ENCODE peak calls at places on chromosome 16, in six cellular contexts. L is KBM-7; F is PC-3; J is T-helper 1 cell; U is T1000; V is activated naive CD4-positive, alpha-beta T cell treated with anti-CD3 and anti-CD28 coated beads for 36 hours. H is an unnamed sample.

GRCh38 chr16:49959552-49960277 is 65.3 kb upstream of the CNEP1R1 start:
- DNase-seq in J (no peak), U (no peak), L (no peak), F (no peak), V (no peak), H (no peak)

GRCh38 chr16:86038923-86039310 is 140.0 kb downstream of the IRF8 start:
- DNase-seq in F (no peak), J (no peak), U (no peak), V (no peak), L (no peak), H (no peak)

GRCh38 chr16:4064950-4065352 is 51.3 kb downstream of the ADCY9 start:
- DNase-seq in V (peak; percentile 63), J (no peak), F (no peak), L (no peak), U (no peak), H (no peak)

GRCh38 chr16:83404261-83404660 is 403.5 kb upstream of the HSBP1 start:
- DNase-seq in J (no peak), V (no peak), U (no peak), F (no peak), L (no peak), H (no peak)

GRCh38 chr16:73697336-73697735 is 599.3 kb upstream of the PSMD7 start:
- DNase-seq in U (no peak), V (no peak), F (no peak), L (no peak), J (no peak), H (no peak)

GRCh38 chr16:72013389-72013788 is 4.8 kb downstream of the DHODH start:
- DNase-seq in J (no peak), L (no peak), F (no peak), V (no peak), U (no peak), H (no peak)

GRCh38 chr16:997440-998051 is 16.0 kb downstream of the SOX8 start:
- DNase-seq in V (peak; percentile 87), L (peak; percentile 71), F (peak; percentile 57), U (peak; percentile 64), J (peak; percentile 50), H (no peak)

GRCh38 chr16:4306439-4307214 is 9.2 kb upstream of the GLIS2 start:
- DNase-seq in L (peak; percentile 68), F (no peak), J (peak; percentile 51), U (no peak), V (peak; percentile 66), H (no peak)

GRCh38 chr16:53743149-53743566 is 39.2 kb downstream of the FTO start:
- DNase-seq in L (peak; percentile 47), J (no peak), F (peak; percentile 43), V (peak; percentile 44), U (no peak), H (no peak)

GRCh38 chr16:69909760-69910159 is 41.4 kb upstream of the CLEC18A start:
- DNase-seq in J (no peak), V (no peak), L (no peak), U (no peak), F (peak; percentile 35), H (no peak)

GRCh38 chr16:85659805-85660511 is 28.8 kb downstream of the GINS2 start:
- DNase-seq in V (peak; percentile 81), L (peak; percentile 81), U (peak; percentile 25), F (peak; percentile 58), J (peak; percentile 40), H (peak; percentile 98)

GRCh38 chr16:17343028-17343427 is 127.7 kb downstream of the XYLT1 start:
- DNase-seq in U (no peak), L (peak; percentile 82), F (no peak), J (peak; percentile 27), V (peak; percentile 58), H (no peak)

GRCh38 chr16:30349695-30350094 is 5.4 kb downstream of the CD2BP2 start:
- DNase-seq in U (no peak), V (no peak), J (no peak), L (peak; percentile 54), F (no peak), H (no peak)

GRCh38 chr16:10322723-10323527 is 62.9 kb upstream of the ATF7IP2 start:
- DNase-seq in F (no peak), L (no peak), V (no peak), U (no peak), J (no peak), H (no peak)

GRCh38 chr16:84332975-84333684 is 35.2 kb upstream of the ATP2C2 start:
- DNase-seq in L (no peak), F (no peak), U (no peak), V (no peak), J (no peak), H (no peak)

GRCh38 chr16:21097151-21097550 is 53.5 kb downstream of the DNAH3 start:
- DNase-seq in U (no peak), L (no peak), F (no peak), V (no peak), J (no peak), H (no peak)

GRCh38 chr16:35714665-35715064 is 2255.3 kb downstream of the TP53TG3F start:
- DNase-seq in U (no peak), J (no peak), V (no peak), L (no peak), F (no peak), H (no peak)

GRCh38 chr16:66472961-66473610 is 46.0 kb downstream of the BEAN1 start:
- DNase-seq in J (no peak), L (no peak), V (no peak), U (no peak), F (no peak), H (no peak)

GRCh38 chr16:53611151-53611802 is 92.4 kb downstream of the RPGRIP1L start:
- DNase-seq in L (no peak), U (no peak), V (no peak), F (no peak), J (no peak), H (no peak)

GRCh38 chr16:82088483-82088882 is 53.4 kb downstream of the HSD17B2 start:
- DNase-seq in U (no peak), F (no peak), L (no peak), V (no peak), J (no peak), H (no peak)

GRCh38 chr16:11708421-11708820 is 34.2 kb downstream of the TXNDC11 start:
- DNase-seq in L (no peak), U (no peak), V (no peak), J (no peak), F (no peak), H (no peak)

GRCh38 chr16:15856901-15857778 is at the start of gene MYH11:
- DNase-seq in J (no peak), L (no peak), V (no peak), F (no peak), U (no peak), H (no peak)

GRCh38 chr16:35572186-35572585 is 2112.8 kb downstream of the TP53TG3F start:
- DNase-seq in F (no peak), L (no peak), V (no peak), U (no peak), J (no peak), H (no peak)

GRCh38 chr16:55061126-55061525 is 130.5 kb downstream of the IRX5 start:
- DNase-seq in F (no peak), V (no peak), U (no peak), J (no peak), L (no peak), H (no peak)

GRCh38 chr16:1407749-1408148 is 6.8 kb downstream of the UNKL start:
- DNase-seq in J (no peak), U (no peak), F (no peak), L (no peak), V (no peak), H (no peak)

GRCh38 chr16:49484936-49485335 is 111.3 kb downstream of the C16orf78 start:
- DNase-seq in L (no peak), U (no peak), V (no peak), F (no peak), J (no peak), H (no peak)

GRCh38 chr16:20409398-20410152 is at the start of gene ACSM5:
- DNase-seq in U (no peak), F (no peak), J (no peak), V (no peak), L (no peak), H (no peak)

GRCh38 chr16:71216714-71217113 is 13.8 kb downstream of the HYDIN start:
- DNase-seq in L (no peak), F (peak; percentile 6), U (no peak), J (no peak), V (no peak), H (no peak)

GRCh38 chr16:58026139-58026704 is 668 bp downstream of the MMP15 start:
- DNase-seq in F (peak; percentile 28), L (peak; percentile 49), J (no peak), U (no peak), V (no peak), H (no peak)

GRCh38 chr16:76639685-76640289 is 362.6 kb downstream of the CNTNAP4 start:
- DNase-seq in U (peak; percentile 55), F (peak; percentile 60), J (no peak), V (no peak), L (peak; percentile 38), H (no peak)

GRCh38 chr16:57071840-57072541 is 20.4 kb upstream of the CPNE2 start:
- DNase-seq in L (no peak), J (no peak), V (no peak), U (no peak), F (peak; percentile 72), H (no peak)

GRCh38 chr16:56812884-56813283 is 52.1 kb upstream of the SLC12A3 start:
- DNase-seq in L (no peak), V (no peak), F (peak; percentile 68), U (no peak), J (no peak), H (no peak)

GRCh38 chr16:58360041-58360634 is 32.1 kb upstream of the GINS3 start:
- DNase-seq in U (no peak), V (no peak), F (no peak), L (no peak), J (no peak), H (no peak)

GRCh38 chr16:47734987-47735594 is 274.0 kb downstream of the PHKB start:
- DNase-seq in V (no peak), J (no peak), F (peak; percentile 74), L (no peak), U (no peak), H (no peak)

GRCh38 chr16:50265260-50265659 is 1.1 kb upstream of the ADCY7 start:
- DNase-seq in U (no peak), J (peak; percentile 37), L (peak; percentile 55), V (peak; percentile 73), F (peak; percentile 21), H (no peak)

GRCh38 chr16:64397042-64397441 is 724.8 kb downstream of the CDH11 start:
- DNase-seq in U (no peak), F (peak; percentile 57), V (no peak), L (no peak), J (no peak), H (no peak)

GRCh38 chr16:68235105-68235881 is 634 bp downstream of the ESRP2 start:
- DNase-seq in V (no peak), L (no peak), U (no peak), J (peak; percentile 16), F (peak; percentile 22), H (no peak)

GRCh38 chr16:48862087-48862532 is 252.1 kb upstream of the N4BP1 start:
- DNase-seq in U (peak; percentile 33), V (no peak), L (no peak), J (no peak), F (peak; percentile 48), H (no peak)